ENCODE peak calls at places on chromosomes 7 and 10, in nine cellular contexts. One of them, this sample, is unnamed.

GRCh38 chr10:127962205-127962604 is 55.3 kb downstream of the PTPRE start:
- DNase-seq in thoracic aorta: no peak
- DNase-seq in stimulated activated naive B cell treated with anti-CD40 and anti-IgM and Interleukin-4, amounts not matched to agents 10 μg/mL and 1 μg/mL and 100 μg/mL, for 72 hours: no peak
- DNase-seq in stimulated activated CD8-positive, alpha-beta memory T cell treated with anti-CD3 and anti-CD28 coated beads, Interleukin-12 subunit alpha, Interleukin-12 subunit beta, amount 100 ng/mL, for 4 hours: no peak
- DNase-seq in Ammon's horn: no peak
- DNase-seq in mesothelial cell of epicardium: no peak
- DNase-seq in stimulated activated naive CD8-positive, alpha-beta T cell treated with anti-CD3 and anti-CD28 coated beads, Interleukin-15, Interleukin-2, amounts not matched to agents 100 U/mL and 50 U/mL, for 24 hours: no peak
- DNase-seq in left cardiac atrium: no peak
- DNase-seq in NCI-H1092 treated with DMSO at 0.1 percent for 48 hours: no peak
- DNase-seq in this sample: no peak

GRCh38 chr7:143256932-143257331 is 6.3 kb upstream of the GSTK1 start:
- DNase-seq in thoracic aorta: no peak
- DNase-seq in stimulated activated naive B cell treated with anti-CD40 and anti-IgM and Interleukin-4, amounts not matched to agents 10 μg/mL and 1 μg/mL and 100 μg/mL, for 72 hours: no peak
- DNase-seq in stimulated activated CD8-positive, alpha-beta memory T cell treated with anti-CD3 and anti-CD28 coated beads, Interleukin-12 subunit alpha, Interleukin-12 subunit beta, amount 100 ng/mL, for 4 hours: no peak
- DNase-seq in Ammon's horn: no peak
- DNase-seq in mesothelial cell of epicardium: no peak
- DNase-seq in stimulated activated naive CD8-positive, alpha-beta T cell treated with anti-CD3 and anti-CD28 coated beads, Interleukin-15, Interleukin-2, amounts not matched to agents 100 U/mL and 50 U/mL, for 24 hours: no peak
- DNase-seq in left cardiac atrium: no peak
- DNase-seq in NCI-H1092 treated with DMSO at 0.1 percent for 48 hours: no peak
- DNase-seq in this sample: no peak

GRCh38 chr10:69684020-69684980 is 54.3 kb downstream of the FAM241B start:
- DNase-seq in thoracic aorta: peak; percentile 30
- DNase-seq in stimulated activated naive B cell treated with anti-CD40 and anti-IgM and Interleukin-4, amounts not matched to agents 10 μg/mL and 1 μg/mL and 100 μg/mL, for 72 hours: no peak
- DNase-seq in stimulated activated CD8-positive, alpha-beta memory T cell treated with anti-CD3 and anti-CD28 coated beads, Interleukin-12 subunit alpha, Interleukin-12 subunit beta, amount 100 ng/mL, for 4 hours: no peak
- DNase-seq in Ammon's horn: no peak
- DNase-seq in mesothelial cell of epicardium: no peak
- DNase-seq in stimulated activated naive CD8-positive, alpha-beta T cell treated with anti-CD3 and anti-CD28 coated beads, Interleukin-15, Interleukin-2, amounts not matched to agents 100 U/mL and 50 U/mL, for 24 hours: no peak
- DNase-seq in left cardiac atrium: peak; percentile 69
- DNase-seq in NCI-H1092 treated with DMSO at 0.1 percent for 48 hours: no peak
- DNase-seq in this sample: no peak

GRCh38 chr10:24718031-24718855 is 5.4 kb downstream of the ARHGAP21 start:
- DNase-seq in thoracic aorta: no peak
- DNase-seq in stimulated activated naive B cell treated with anti-CD40 and anti-IgM and Interleukin-4, amounts not matched to agents 10 μg/mL and 1 μg/mL and 100 μg/mL, for 72 hours: no peak
- DNase-seq in stimulated activated CD8-positive, alpha-beta memory T cell treated with anti-CD3 and anti-CD28 coated beads, Interleukin-12 subunit alpha, Interleukin-12 subunit beta, amount 100 ng/mL, for 4 hours: no peak
- DNase-seq in Ammon's horn: no peak
- DNase-seq in mesothelial cell of epicardium: no peak
- DNase-seq in stimulated activated naive CD8-positive, alpha-beta T cell treated with anti-CD3 and anti-CD28 coated beads, Interleukin-15, Interleukin-2, amounts not matched to agents 100 U/mL and 50 U/mL, for 24 hours: no peak
- DNase-seq in left cardiac atrium: no peak
- DNase-seq in NCI-H1092 treated with DMSO at 0.1 percent for 48 hours: no peak
- DNase-seq in this sample: no peak

GRCh38 chr10:78000956-78001472 is 28.3 kb downstream of the POLR3A start:
- DNase-seq in thoracic aorta: no peak
- DNase-seq in stimulated activated naive B cell treated with anti-CD40 and anti-IgM and Interleukin-4, amounts not matched to agents 10 μg/mL and 1 μg/mL and 100 μg/mL, for 72 hours: no peak
- DNase-seq in stimulated activated CD8-positive, alpha-beta memory T cell treated with anti-CD3 and anti-CD28 coated beads, Interleukin-12 subunit alpha, Interleukin-12 subunit beta, amount 100 ng/mL, for 4 hours: no peak
- DNase-seq in Ammon's horn: no peak
- DNase-seq in mesothelial cell of epicardium: no peak
- DNase-seq in stimulated activated naive CD8-positive, alpha-beta T cell treated with anti-CD3 and anti-CD28 coated beads, Interleukin-15, Interleukin-2, amounts not matched to agents 100 U/mL and 50 U/mL, for 24 hours: no peak
- DNase-seq in left cardiac atrium: no peak
- DNase-seq in NCI-H1092 treated with DMSO at 0.1 percent for 48 hours: no peak
- DNase-seq in this sample: no peak

GRCh38 chr7:14252458-14252857 is 263.0 kb upstream of the ETV1 start:
- DNase-seq in thoracic aorta: no peak
- DNase-seq in stimulated activated naive B cell treated with anti-CD40 and anti-IgM and Interleukin-4, amounts not matched to agents 10 μg/mL and 1 μg/mL and 100 μg/mL, for 72 hours: no peak
- DNase-seq in stimulated activated CD8-positive, alpha-beta memory T cell treated with anti-CD3 and anti-CD28 coated beads, Interleukin-12 subunit alpha, Interleukin-12 subunit beta, amount 100 ng/mL, for 4 hours: no peak
- DNase-seq in Ammon's horn: no peak
- DNase-seq in mesothelial cell of epicardium: no peak
- DNase-seq in stimulated activated naive CD8-positive, alpha-beta T cell treated with anti-CD3 and anti-CD28 coated beads, Interleukin-15, Interleukin-2, amounts not matched to agents 100 U/mL and 50 U/mL, for 24 hours: no peak
- DNase-seq in left cardiac atrium: no peak
- DNase-seq in NCI-H1092 treated with DMSO at 0.1 percent for 48 hours: no peak
- DNase-seq in this sample: no peak

GRCh38 chr7:44380831-44381493 is 55.6 kb upstream of the CAMK2B start:
- DNase-seq in thoracic aorta: no peak
- DNase-seq in stimulated activated naive B cell treated with anti-CD40 and anti-IgM and Interleukin-4, amounts not matched to agents 10 μg/mL and 1 μg/mL and 100 μg/mL, for 72 hours: no peak
- DNase-seq in stimulated activated CD8-positive, alpha-beta memory T cell treated with anti-CD3 and anti-CD28 coated beads, Interleukin-12 subunit alpha, Interleukin-12 subunit beta, amount 100 ng/mL, for 4 hours: no peak
- DNase-seq in Ammon's horn: no peak
- DNase-seq in mesothelial cell of epicardium: no peak
- DNase-seq in stimulated activated naive CD8-positive, alpha-beta T cell treated with anti-CD3 and anti-CD28 coated beads, Interleukin-15, Interleukin-2, amounts not matched to agents 100 U/mL and 50 U/mL, for 24 hours: no peak
- DNase-seq in left cardiac atrium: peak; percentile 20
- DNase-seq in NCI-H1092 treated with DMSO at 0.1 percent for 48 hours: no peak
- DNase-seq in this sample: no peak

GRCh38 chr7:77765906-77766800 is 32.1 kb downstream of the TMEM60 start:
- DNase-seq in thoracic aorta: no peak
- DNase-seq in stimulated activated naive B cell treated with anti-CD40 and anti-IgM and Interleukin-4, amounts not matched to agents 10 μg/mL and 1 μg/mL and 100 μg/mL, for 72 hours: no peak
- DNase-seq in stimulated activated CD8-positive, alpha-beta memory T cell treated with anti-CD3 and anti-CD28 coated beads, Interleukin-12 subunit alpha, Interleukin-12 subunit beta, amount 100 ng/mL, for 4 hours: no peak
- DNase-seq in Ammon's horn: no peak
- DNase-seq in mesothelial cell of epicardium: no peak
- DNase-seq in stimulated activated naive CD8-positive, alpha-beta T cell treated with anti-CD3 and anti-CD28 coated beads, Interleukin-15, Interleukin-2, amounts not matched to agents 100 U/mL and 50 U/mL, for 24 hours: no peak
- DNase-seq in left cardiac atrium: no peak
- DNase-seq in NCI-H1092 treated with DMSO at 0.1 percent for 48 hours: no peak
- DNase-seq in this sample: no peak

GRCh38 chr7:135253851-135254815 is 20.5 kb downstream of the STRA8 start:
- DNase-seq in thoracic aorta: peak; percentile 74
- DNase-seq in stimulated activated naive B cell treated with anti-CD40 and anti-IgM and Interleukin-4, amounts not matched to agents 10 μg/mL and 1 μg/mL and 100 μg/mL, for 72 hours: peak; percentile 12
- DNase-seq in stimulated activated CD8-positive, alpha-beta memory T cell treated with anti-CD3 and anti-CD28 coated beads, Interleukin-12 subunit alpha, Interleukin-12 subunit beta, amount 100 ng/mL, for 4 hours: no peak
- DNase-seq in Ammon's horn: peak; percentile 92
- DNase-seq in mesothelial cell of epicardium: no peak
- DNase-seq in stimulated activated naive CD8-positive, alpha-beta T cell treated with anti-CD3 and anti-CD28 coated beads, Interleukin-15, Interleukin-2, amounts not matched to agents 100 U/mL and 50 U/mL, for 24 hours: no peak
- DNase-seq in left cardiac atrium: peak; percentile 82
- DNase-seq in NCI-H1092 treated with DMSO at 0.1 percent for 48 hours: no peak
- DNase-seq in this sample: no peak

GRCh38 chr7:42272793-42273665 is 36.0 kb upstream of the GLI3 start:
- DNase-seq in thoracic aorta: no peak
- DNase-seq in stimulated activated naive B cell treated with anti-CD40 and anti-IgM and Interleukin-4, amounts not matched to agents 10 μg/mL and 1 μg/mL and 100 μg/mL, for 72 hours: no peak
- DNase-seq in stimulated activated CD8-positive, alpha-beta memory T cell treated with anti-CD3 and anti-CD28 coated beads, Interleukin-12 subunit alpha, Interleukin-12 subunit beta, amount 100 ng/mL, for 4 hours: no peak
- DNase-seq in Ammon's horn: peak; percentile 23
- DNase-seq in mesothelial cell of epicardium: no peak
- DNase-seq in stimulated activated naive CD8-positive, alpha-beta T cell treated with anti-CD3 and anti-CD28 coated beads, Interleukin-15, Interleukin-2, amounts not matched to agents 100 U/mL and 50 U/mL, for 24 hours: no peak
- DNase-seq in left cardiac atrium: no peak
- DNase-seq in NCI-H1092 treated with DMSO at 0.1 percent for 48 hours: no peak
- DNase-seq in this sample: no peak

GRCh38 chr7:112791465-112792168 is 1.4 kb upstream of the TMEM168 start:
- DNase-seq in thoracic aorta: no peak
- DNase-seq in stimulated activated naive B cell treated with anti-CD40 and anti-IgM and Interleukin-4, amounts not matched to agents 10 μg/mL and 1 μg/mL and 100 μg/mL, for 72 hours: no peak
- DNase-seq in stimulated activated CD8-positive, alpha-beta memory T cell treated with anti-CD3 and anti-CD28 coated beads, Interleukin-12 subunit alpha, Interleukin-12 subunit beta, amount 100 ng/mL, for 4 hours: no peak
- DNase-seq in Ammon's horn: no peak
- DNase-seq in mesothelial cell of epicardium: no peak
- DNase-seq in stimulated activated naive CD8-positive, alpha-beta T cell treated with anti-CD3 and anti-CD28 coated beads, Interleukin-15, Interleukin-2, amounts not matched to agents 100 U/mL and 50 U/mL, for 24 hours: no peak
- DNase-seq in left cardiac atrium: no peak
- DNase-seq in NCI-H1092 treated with DMSO at 0.1 percent for 48 hours: no peak
- DNase-seq in this sample: no peak

GRCh38 chr7:79462334-79462733 is 8.9 kb upstream of the MAGI2 start:
- DNase-seq in thoracic aorta: no peak
- DNase-seq in stimulated activated naive B cell treated with anti-CD40 and anti-IgM and Interleukin-4, amounts not matched to agents 10 μg/mL and 1 μg/mL and 100 μg/mL, for 72 hours: no peak
- DNase-seq in stimulated activated CD8-positive, alpha-beta memory T cell treated with anti-CD3 and anti-CD28 coated beads, Interleukin-12 subunit alpha, Interleukin-12 subunit beta, amount 100 ng/mL, for 4 hours: no peak
- DNase-seq in Ammon's horn: no peak
- DNase-seq in mesothelial cell of epicardium: no peak
- DNase-seq in stimulated activated naive CD8-positive, alpha-beta T cell treated with anti-CD3 and anti-CD28 coated beads, Interleukin-15, Interleukin-2, amounts not matched to agents 100 U/mL and 50 U/mL, for 24 hours: no peak
- DNase-seq in left cardiac atrium: no peak
- DNase-seq in NCI-H1092 treated with DMSO at 0.1 percent for 48 hours: no peak
- DNase-seq in this sample: no peak

GRCh38 chr7:3404490-3404889 is 103.4 kb downstream of the SDK1 start:
- DNase-seq in thoracic aorta: no peak
- DNase-seq in stimulated activated naive B cell treated with anti-CD40 and anti-IgM and Interleukin-4, amounts not matched to agents 10 μg/mL and 1 μg/mL and 100 μg/mL, for 72 hours: no peak
- DNase-seq in stimulated activated CD8-positive, alpha-beta memory T cell treated with anti-CD3 and anti-CD28 coated beads, Interleukin-12 subunit alpha, Interleukin-12 subunit beta, amount 100 ng/mL, for 4 hours: no peak
- DNase-seq in Ammon's horn: no peak
- DNase-seq in mesothelial cell of epicardium: no peak
- DNase-seq in stimulated activated naive CD8-positive, alpha-beta T cell treated with anti-CD3 and anti-CD28 coated beads, Interleukin-15, Interleukin-2, amounts not matched to agents 100 U/mL and 50 U/mL, for 24 hours: no peak
- DNase-seq in left cardiac atrium: no peak
- DNase-seq in NCI-H1092 treated with DMSO at 0.1 percent for 48 hours: no peak
- DNase-seq in this sample: no peak

GRCh38 chr10:87622290-87623004 is 37.2 kb upstream of the PAPSS2 start:
- DNase-seq in thoracic aorta: no peak
- DNase-seq in stimulated activated naive B cell treated with anti-CD40 and anti-IgM and Interleukin-4, amounts not matched to agents 10 μg/mL and 1 μg/mL and 100 μg/mL, for 72 hours: no peak
- DNase-seq in stimulated activated CD8-positive, alpha-beta memory T cell treated with anti-CD3 and anti-CD28 coated beads, Interleukin-12 subunit alpha, Interleukin-12 subunit beta, amount 100 ng/mL, for 4 hours: no peak
- DNase-seq in Ammon's horn: no peak
- DNase-seq in mesothelial cell of epicardium: no peak
- DNase-seq in stimulated activated naive CD8-positive, alpha-beta T cell treated with anti-CD3 and anti-CD28 coated beads, Interleukin-15, Interleukin-2, amounts not matched to agents 100 U/mL and 50 U/mL, for 24 hours: no peak
- DNase-seq in left cardiac atrium: no peak
- DNase-seq in NCI-H1092 treated with DMSO at 0.1 percent for 48 hours: no peak
- DNase-seq in this sample: no peak

This sample was measured in activated T-helper 1 cell treated with Interleukin-2 at 50 U/mL for 16 hours.